ENCODE peak calls at places on chromosomes 5 and 9, in five cellular contexts. T, C, Q, E and V are unnamed samples.
A peak's percentile ranks its signal among the peaks of the same experiment; 100 is the strongest.

GRCh38 chr5:90408571-90409317 is 812 bp downstream of the CETN3 start:
- DNase-seq in T (no peak), C (no peak), Q (no peak), E (no peak), V (no peak)

GRCh38 chr5:180286-180918 is 10.9 kb upstream of the LRRC14B start:
- DNase-seq in T (no peak), C (no peak), Q (no peak), E (no peak), V (no peak)

GRCh38 chr9:131094622-131095021 is 1.7 kb upstream of the AIF1L start:
- DNase-seq in T (no peak), C (no peak), Q (no peak), E (no peak), V (no peak)

GRCh38 chr9:134514503-134514902 is 127.1 kb upstream of the COL5A1 start:
- DNase-seq in T (peak; percentile 17), C (no peak), Q (no peak), E (peak; percentile 58), V (no peak)

GRCh38 chr9:78280982-78281668 is 15.8 kb upstream of the PSAT1 start:
- DNase-seq in T (peak; percentile 84), C (peak; percentile 46), Q (no peak), E (no peak), V (peak; percentile 82)

GRCh38 chr5:1888541-1889251 is 6.0 kb upstream of the IRX4 start:
- DNase-seq in T (no peak), C (no peak), Q (no peak), E (no peak), V (no peak)

GRCh38 chr5:16844952-16845351 is 91.1 kb downstream of the MYO10 start:
- DNase-seq in T (no peak), C (no peak), Q (no peak), E (no peak), V (no peak)

GRCh38 chr9:20478780-20479179 is 143.5 kb downstream of the MLLT3 start:
- DNase-seq in T (no peak), C (no peak), Q (no peak), E (no peak), V (no peak)

GRCh38 chr5:65041296-65042158 is 272.8 kb downstream of the CWC27 start:
- DNase-seq in T (no peak), C (no peak), Q (no peak), E (no peak), V (no peak)

GRCh38 chr5:149397530-149397929 is 18.4 kb upstream of the IL17B start:
- DNase-seq in T (no peak), C (no peak), Q (peak; percentile 52), E (no peak), V (no peak)

GRCh38 chr9:35683323-35683722 is 6.4 kb downstream of the TPM2 start:
- DNase-seq in T (no peak), C (no peak), Q (no peak), E (no peak), V (no peak)

GRCh38 chr9:35680331-35681105 is 6.8 kb downstream of the CA9 start:
- DNase-seq in T (peak; percentile 78), C (no peak), Q (no peak), E (no peak), V (no peak)

GRCh38 chr9:35682083-35682482 is 7.6 kb downstream of the TPM2 start:
- DNase-seq in T (no peak), C (no peak), Q (no peak), E (no peak), V (no peak)

GRCh38 chr9:35681341-35682002 is 7.7 kb downstream of the CA9 start:
- DNase-seq in T (no peak), C (no peak), Q (no peak), E (no peak), V (no peak)

GRCh38 chr9:35682520-35682919 is 7.2 kb downstream of the TPM2 start:
- DNase-seq in T (no peak), C (no peak), Q (no peak), E (no peak), V (no peak)
- H3K4me1 ChIP-seq in T (peaks cover 75% of the 10 kb centered on the region), C (peaks cover 10% of the 10 kb centered on the region), Q (peaks cover 35% of the 10 kb centered on the region), E (no peaks in the 10 kb centered on the region), V (peaks cover 3% of the 10 kb centered on the region)

DNA sequence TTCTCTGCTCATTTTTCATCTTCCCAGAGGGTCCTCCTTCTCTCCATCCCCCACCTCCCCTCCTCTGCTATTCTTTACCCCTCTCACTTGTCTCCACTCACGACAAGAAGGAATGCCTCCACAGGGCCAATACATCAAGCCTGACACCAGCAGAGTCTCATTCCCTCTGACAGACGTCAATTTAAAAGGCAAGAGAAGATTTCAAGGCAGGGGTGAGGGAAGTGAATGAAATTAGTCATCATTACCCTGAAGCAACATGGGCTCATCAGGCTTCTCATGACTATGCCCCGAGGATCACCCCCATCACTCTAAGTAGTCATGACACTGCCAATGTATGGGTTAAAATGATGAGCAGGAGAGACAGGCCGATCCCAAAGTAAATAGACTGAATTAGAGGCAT is 504.3 kb downstream of the TLE4 start:
- DNase-seq in T (no peak), C (no peak), Q (no peak), E (no peak), V (no peak)
- TF ChIP-seq EP300 in T (no peak), C (no peak), Q (no peak), E (no peak), V (no peak)

DNA sequence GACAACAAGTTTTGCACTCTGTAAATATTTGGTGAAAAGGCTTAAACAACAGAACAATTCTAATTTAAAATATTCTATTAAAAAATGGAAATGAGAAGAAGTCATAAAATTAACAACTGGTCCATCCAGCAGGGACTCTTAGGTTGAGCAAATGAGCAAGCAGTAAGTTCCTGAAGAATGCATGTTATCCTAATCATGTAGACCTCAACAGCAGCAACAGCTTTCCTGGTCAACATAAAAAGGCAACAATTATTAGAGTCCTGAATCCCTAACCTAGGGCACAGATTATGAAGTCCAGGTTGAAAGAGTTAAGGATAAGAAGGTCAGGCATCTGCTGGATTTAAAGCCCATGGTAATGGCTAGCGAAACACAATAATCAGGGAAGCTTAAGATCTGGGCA is 120.9 kb downstream of the SSBP2 start:
- DNase-seq in T (no peak), C (no peak), Q (no peak), E (no peak), V (no peak)
- H3K4me1 ChIP-seq in T (peaks cover 4% of the 10 kb centered on the region), C (no peaks in the 10 kb centered on the region), Q (peaks cover 25% of the 10 kb centered on the region), E (peaks cover 4% of the 10 kb centered on the region), V (no peaks in the 10 kb centered on the region)

GRCh38 chr9:80976417-80976816 is 712.9 kb downstream of the TLE1 start:
- DNase-seq in T (no peak), C (no peak), Q (no peak), E (no peak), V (no peak)
- TF ChIP-seq EP300 in T (no peak), C (no peak), Q (no peak), E (no peak), V (no peak)

GRCh38 chr9:99169086-99169485 is 52.7 kb downstream of the ALG2 start:
- DNase-seq in T (no peak), C (no peak), Q (no peak), E (no peak), V (no peak)
- H3K4me1 ChIP-seq in T (no peaks in the 10 kb centered on the region), C (no peaks in the 10 kb centered on the region), Q (no peaks in the 10 kb centered on the region), E (no peaks in the 10 kb centered on the region), V (no peaks in the 10 kb centered on the region)

GRCh38 chr5:133942589-133943474 is 25.6 kb downstream of the C5orf15 start:
- DNase-seq in T (peak; percentile 70), C (no peak), Q (no peak), E (peak; percentile 40), V (no peak)
- TF ChIP-seq EP300 in T (no peak), C (no peak), Q (no peak), E (no peak), V (no peak)

GRCh38 chr9:14277761-14278160 is 36.2 kb downstream of the NFIB start:
- DNase-seq in T (no peak), C (no peak), Q (no peak), E (no peak), V (no peak)

GRCh38 chr9:14278291-14278721 is 35.6 kb downstream of the NFIB start:
- DNase-seq in T (no peak), C (no peak), Q (no peak), E (no peak), V (no peak)

GRCh38 chr9:14275331-14275730 is 38.6 kb downstream of the NFIB start:
- DNase-seq in T (no peak), C (no peak), Q (no peak), E (no peak), V (no peak)

GRCh38 chr9:14279671-14280070 is 34.3 kb downstream of the NFIB start:
- DNase-seq in T (no peak), C (no peak), Q (no peak), E (no peak), V (no peak)

GRCh38 chr9:14277202-14277601 is 36.7 kb downstream of the NFIB start:
- DNase-seq in T (no peak), C (no peak), Q (peak; percentile 24), E (no peak), V (no peak)
- H3K4me1 ChIP-seq in T (peaks cover 94% of the 10 kb centered on the region), C (peaks cover 29% of the 10 kb centered on the region), Q (peaks cover 59% of the 10 kb centered on the region), E (peaks cover 65% of the 10 kb centered on the region), V (peaks cover 22% of the 10 kb centered on the region)

GRCh38 chr9:21927752-21928151 is 66.4 kb downstream of the CDKN2A start:
- DNase-seq in T (no peak), C (no peak), Q (no peak), E (no peak), V (no peak)

GRCh38 chr9:21935631-21936030 is 58.6 kb downstream of the CDKN2A start:
- DNase-seq in T (no peak), C (no peak), Q (no peak), E (no peak), V (no peak)

GRCh38 chr9:21933281-21933680 is 60.9 kb downstream of the CDKN2A start:
- DNase-seq in T (no peak), C (no peak), Q (no peak), E (no peak), V (no peak)

GRCh38 chr9:21933865-21934264 is 60.3 kb downstream of the CDKN2A start:
- DNase-seq in T (no peak), C (no peak), Q (no peak), E (no peak), V (no peak)

GRCh38 chr9:21931428-21931827 is 62.8 kb downstream of the CDKN2A start:
- DNase-seq in T (no peak), C (no peak), Q (no peak), E (no peak), V (no peak)
- TF ChIP-seq EP300 in T (no peak), C (no peak), Q (no peak), E (no peak), V (no peak)